ENCODE peak calls at places on chromosomes 6 and 20, in six cellular contexts. One of them, this sample, is unnamed.

GRCh38 chr6:84309336-84309735 is 81.9 kb upstream of the CEP162 start:
- DNase-seq in GM12878: no peak
- DNase-seq in GM23248: peak; percentile 1
- DNase-seq in spleen: no peak
- DNase-seq in SJSA1: no peak
- DNase-seq in lung: no peak
- DNase-seq in this sample: no peak

GRCh38 chr20:38747495-38748096 is 664 bp upstream of the ACTR5 start:
- DNase-seq in SJSA1: no peak
- DNase-seq in lung: no peak
- DNase-seq in GM12878: no peak
- DNase-seq in spleen: no peak
- DNase-seq in GM23248: peak; percentile 30
- DNase-seq in this sample: no peak

GRCh38 chr20:1204547-1204946 is 1.3 kb downstream of the C20orf202 start:
- DNase-seq in GM23248: no peak
- DNase-seq in SJSA1: no peak
- DNase-seq in spleen: no peak
- DNase-seq in lung: no peak
- DNase-seq in GM12878: no peak
- DNase-seq in this sample: no peak

GRCh38 chr6:125262026-125263013 is 39.4 kb downstream of the HDDC2 start:
- DNase-seq in spleen: no peak
- DNase-seq in lung: no peak
- DNase-seq in GM12878: no peak
- DNase-seq in GM23248: peak; percentile 59
- DNase-seq in SJSA1: peak; percentile 75
- DNase-seq in this sample: no peak

GRCh38 chr20:62080249-62080993 is 14.7 kb upstream of the TAF4 start:
- DNase-seq in GM12878: no peak
- DNase-seq in spleen: peak; percentile 18
- DNase-seq in GM23248: no peak
- DNase-seq in lung: no peak
- DNase-seq in SJSA1: no peak
- DNase-seq in this sample: no peak

GRCh38 chr6:119643866-119644265 is 294.3 kb upstream of the MAN1A1 start:
- DNase-seq in lung: no peak
- DNase-seq in GM12878: no peak
- DNase-seq in SJSA1: no peak
- DNase-seq in spleen: no peak
- DNase-seq in GM23248: no peak
- DNase-seq in this sample: no peak

GRCh38 chr6:152952866-152953509 is 29.9 kb downstream of the FBXO5 start:
- DNase-seq in SJSA1: no peak
- DNase-seq in GM23248: peak; percentile 74
- DNase-seq in lung: no peak
- DNase-seq in GM12878: no peak
- DNase-seq in spleen: no peak
- DNase-seq in this sample: peak; percentile 55

GRCh38 chr6:6191476-6191875 is 129.0 kb downstream of the F13A1 start:
- DNase-seq in lung: no peak
- DNase-seq in GM12878: no peak
- DNase-seq in GM23248: no peak
- DNase-seq in SJSA1: no peak
- DNase-seq in spleen: no peak
- DNase-seq in this sample: no peak

GRCh38 chr6:106692823-106693216 is 63.4 kb downstream of the QRSL1 start:
- DNase-seq in spleen: no peak
- DNase-seq in SJSA1: no peak
- DNase-seq in lung: no peak
- DNase-seq in GM23248: no peak
- DNase-seq in GM12878: no peak
- DNase-seq in this sample: no peak

GRCh38 chr20:48284837-48285236 is 499.6 kb upstream of the SULF2 start:
- DNase-seq in lung: no peak
- DNase-seq in spleen: no peak
- DNase-seq in SJSA1: no peak
- DNase-seq in GM23248: peak; percentile 14
- DNase-seq in GM12878: no peak
- DNase-seq in this sample: peak; percentile 59
- H3K4me3 ChIP-seq in lung: no peak overlapping the region
- H3K4me3 ChIP-seq in spleen: no peak overlapping the region
- H3K4me3 ChIP-seq in SJSA1: no peak overlapping the region
- H3K4me3 ChIP-seq in GM23248: no peak overlapping the region
- H3K4me3 ChIP-seq in GM12878: no peak overlapping the region
- H3K4me3 ChIP-seq in this sample: no peak overlapping the region

GRCh38 chr6:79810153-79810806 is 137.1 kb downstream of the ELOVL4 start:
- DNase-seq in spleen: no peak
- DNase-seq in lung: no peak
- DNase-seq in GM12878: no peak
- DNase-seq in GM23248: no peak
- DNase-seq in SJSA1: no peak
- DNase-seq in this sample: no peak

GRCh38 chr6:79808846-79809245 is 138.5 kb downstream of the ELOVL4 start:
- DNase-seq in SJSA1: no peak
- DNase-seq in GM23248: no peak
- DNase-seq in GM12878: no peak
- DNase-seq in lung: no peak
- DNase-seq in spleen: no peak
- DNase-seq in this sample: no peak

GRCh38 chr6:79812195-79812594 is 135.2 kb downstream of the ELOVL4 start:
- DNase-seq in GM23248: no peak
- DNase-seq in SJSA1: no peak
- DNase-seq in GM12878: no peak
- DNase-seq in lung: no peak
- DNase-seq in spleen: no peak
- DNase-seq in this sample: no peak

GRCh38 chr6:79813143-79813542 is 134.2 kb downstream of the ELOVL4 start:
- DNase-seq in lung: no peak
- DNase-seq in SJSA1: no peak
- DNase-seq in GM12878: no peak
- DNase-seq in GM23248: no peak
- DNase-seq in spleen: no peak
- DNase-seq in this sample: no peak

DNA sequence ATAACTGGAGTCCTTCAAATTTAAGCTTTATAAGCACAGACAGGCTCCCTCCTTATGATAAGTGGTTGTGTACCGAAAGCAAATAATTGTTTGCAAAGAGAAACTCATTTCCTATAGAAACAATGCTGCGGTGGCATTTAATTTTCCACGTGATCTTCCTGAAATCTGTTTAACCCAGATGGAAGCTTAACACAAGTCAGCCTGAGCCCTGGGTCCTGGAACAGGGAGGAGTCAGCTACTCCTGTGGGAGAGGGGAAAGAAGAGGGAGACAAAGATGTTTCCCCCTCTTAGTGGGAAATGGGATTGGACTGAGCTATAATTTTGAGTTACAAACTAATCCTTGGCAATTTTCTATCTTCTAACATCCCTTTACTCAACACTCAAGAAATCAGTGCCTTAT is 136.5 kb downstream of the ELOVL4 start:
- DNase-seq in SJSA1: no peak
- DNase-seq in GM12878: no peak
- DNase-seq in spleen: no peak
- DNase-seq in GM23248: no peak
- DNase-seq in lung: no peak
- DNase-seq in this sample: no peak
- H3K4me3 ChIP-seq in SJSA1: no peak overlapping the region
- H3K4me3 ChIP-seq in GM12878: no peak overlapping the region
- H3K4me3 ChIP-seq in spleen: no peak overlapping the region
- H3K4me3 ChIP-seq in GM23248: no peak overlapping the region
- H3K4me3 ChIP-seq in lung: no peak overlapping the region
- H3K4me3 ChIP-seq in this sample: no peak overlapping the region

GRCh38 chr6:38115633-38116022 is 296.1 kb downstream of the ZFAND3 start:
- DNase-seq in SJSA1: no peak
- DNase-seq in GM23248: no peak
- DNase-seq in lung: no peak
- DNase-seq in GM12878: no peak
- DNase-seq in spleen: no peak
- DNase-seq in this sample: no peak
- H3K4me3 ChIP-seq in SJSA1: no peak overlapping the region
- H3K4me3 ChIP-seq in GM23248: no peak overlapping the region
- H3K4me3 ChIP-seq in lung: no peak overlapping the region
- H3K4me3 ChIP-seq in GM12878: no peak overlapping the region
- H3K4me3 ChIP-seq in spleen: no peak overlapping the region
- H3K4me3 ChIP-seq in this sample: no peak overlapping the region

GRCh38 chr6:43055966-43056365 is 2.3 kb upstream of the CUL7 start:
- DNase-seq in spleen: no peak
- DNase-seq in SJSA1: no peak
- DNase-seq in GM23248: no peak
- DNase-seq in lung: no peak
- DNase-seq in GM12878: no peak
- DNase-seq in this sample: no peak

GRCh38 chr6:43053545-43054205 is at the start of gene CUL7:
- DNase-seq in SJSA1: peak; percentile 96
- DNase-seq in GM23248: peak; percentile 99
- DNase-seq in GM12878: peak; percentile 73
- DNase-seq in spleen: peak; percentile 98
- DNase-seq in lung: peak; percentile 93
- DNase-seq in this sample: peak; percentile 88

GRCh38 chr6:43052225-43052841 is 1.3 kb downstream of the CUL7 start:
- DNase-seq in spleen: no peak
- DNase-seq in GM12878: no peak
- DNase-seq in lung: no peak
- DNase-seq in GM23248: no peak
- DNase-seq in SJSA1: no peak
- DNase-seq in this sample: no peak

GRCh38 chr6:43052842-43053544 is 658 bp downstream of the CUL7 start:
- DNase-seq in GM12878: no peak
- DNase-seq in SJSA1: no peak
- DNase-seq in lung: no peak
- DNase-seq in GM23248: peak; percentile 67
- DNase-seq in spleen: no peak
- DNase-seq in this sample: no peak

DNA sequence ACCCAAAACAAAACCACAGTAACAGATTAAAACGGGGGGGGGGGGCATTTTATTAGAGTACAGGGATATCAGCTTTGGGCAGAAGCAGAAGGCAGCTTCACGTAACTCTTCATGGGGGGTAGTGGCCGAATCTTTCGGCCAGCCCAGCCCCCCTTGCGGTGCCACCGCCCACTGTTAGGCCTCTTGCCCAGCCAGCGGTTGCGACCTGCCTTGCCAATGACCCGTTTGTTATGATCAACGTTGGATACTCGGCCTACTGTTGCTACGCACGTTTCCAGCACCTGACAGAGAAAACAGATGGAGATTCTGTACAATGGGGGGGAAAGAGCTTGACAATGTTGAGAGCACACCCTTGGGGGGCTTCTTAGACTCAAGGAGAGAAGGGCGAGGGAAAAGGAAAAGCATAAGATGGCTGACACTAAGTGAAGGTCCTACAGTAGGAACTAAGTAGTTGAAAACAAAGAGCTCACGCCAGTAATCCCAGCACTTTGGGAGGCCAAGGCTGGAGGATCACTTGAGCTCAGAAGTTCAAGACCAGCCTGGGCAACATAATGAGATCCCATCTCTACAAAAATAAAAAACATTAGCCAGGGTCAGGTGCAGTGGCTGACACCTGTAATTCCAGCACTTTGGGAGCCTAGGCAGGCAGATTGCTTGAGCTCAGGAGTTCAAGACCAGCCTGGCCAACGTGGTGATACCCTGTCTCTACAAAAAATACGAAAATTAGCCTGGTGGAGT is 724 bp upstream of the CUL7 start:
- DNase-seq in GM23248: peak; percentile 21
- DNase-seq in GM12878: no peak
- DNase-seq in spleen: no peak
- DNase-seq in lung: no peak
- DNase-seq in SJSA1: no peak
- DNase-seq in this sample: no peak
- H3K4me3 ChIP-seq in GM23248: peak overlapping the region; percentile 93
- H3K4me3 ChIP-seq in GM12878: peak overlapping the region; percentile 91
- H3K4me3 ChIP-seq in spleen: peak overlapping the region; percentile 79
- H3K4me3 ChIP-seq in lung: no peak overlapping the region
- H3K4me3 ChIP-seq in SJSA1: peak overlapping the region; percentile 57
- H3K4me3 ChIP-seq in this sample: no peak overlapping the region

DNA sequence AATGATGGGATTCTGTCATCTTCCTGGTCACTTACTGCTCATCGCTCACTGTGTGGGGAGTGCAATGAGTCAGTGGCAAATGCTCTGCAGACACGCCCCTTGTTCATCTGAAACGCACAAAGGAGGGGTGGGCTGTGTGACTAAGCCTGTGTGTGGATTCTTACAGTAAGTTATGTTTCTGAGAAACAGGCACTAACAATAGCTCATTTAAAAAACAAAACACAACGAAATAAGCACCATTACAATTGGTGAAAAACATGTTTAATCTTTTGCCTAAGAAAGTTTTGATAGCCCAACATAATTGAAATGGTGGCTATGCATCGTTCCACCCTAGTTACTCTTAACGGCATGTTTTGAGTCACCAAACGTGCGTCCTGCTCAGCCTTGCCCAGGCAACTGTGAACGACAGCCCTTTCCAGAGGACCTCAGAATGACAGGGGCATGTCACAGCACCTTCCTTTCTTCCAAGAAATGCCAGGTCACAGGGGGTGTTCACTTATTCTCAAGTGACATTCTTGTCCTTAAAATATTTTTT is 118.4 kb upstream of the SGK1 start:
- DNase-seq in spleen: no peak
- DNase-seq in GM23248: peak; percentile 98
- DNase-seq in SJSA1: peak; percentile 95
- DNase-seq in lung: peak; percentile 47
- DNase-seq in GM12878: peak; percentile 57
- DNase-seq in this sample: peak; percentile 98
- H3K4me3 ChIP-seq in spleen: no peak overlapping the region
- H3K4me3 ChIP-seq in GM23248: peak overlapping the region; percentile 58
- H3K4me3 ChIP-seq in SJSA1: peak overlapping the region; percentile 18
- H3K4me3 ChIP-seq in lung: no peak overlapping the region
- H3K4me3 ChIP-seq in GM12878: peak overlapping the region; percentile 9
- H3K4me3 ChIP-seq in this sample: peak overlapping the region; percentile 9

GRCh38 chr6:166758136-166758704 is 131.2 kb upstream of the RPS6KA2 start:
- DNase-seq in GM12878: no peak
- DNase-seq in GM23248: no peak
- DNase-seq in spleen: no peak
- DNase-seq in SJSA1: no peak
- DNase-seq in lung: no peak
- DNase-seq in this sample: no peak
- H3K4me3 ChIP-seq in GM12878: no peak overlapping the region
- H3K4me3 ChIP-seq in GM23248: peak overlapping the region; percentile 51
- H3K4me3 ChIP-seq in spleen: no peak overlapping the region
- H3K4me3 ChIP-seq in SJSA1: no peak overlapping the region
- H3K4me3 ChIP-seq in lung: no peak overlapping the region
- H3K4me3 ChIP-seq in this sample: no peak overlapping the region

DNA sequence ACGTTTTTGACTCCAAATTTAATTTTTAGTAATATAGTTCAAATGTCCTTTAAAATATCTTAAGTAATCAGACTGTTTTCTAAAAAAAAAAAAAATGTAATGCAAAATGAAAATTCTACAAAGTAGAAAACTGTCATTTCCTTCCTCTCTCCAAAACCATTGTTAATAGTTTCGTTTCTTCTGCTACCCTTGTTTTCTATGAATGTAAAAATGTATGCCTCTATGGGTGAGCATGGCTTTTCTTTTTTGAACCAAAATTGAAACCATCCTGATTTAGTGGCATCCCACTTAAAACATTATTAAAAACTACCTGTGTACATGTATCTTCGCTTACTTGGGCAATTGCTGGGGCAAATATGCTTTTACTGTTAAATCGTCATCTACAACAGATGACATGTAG is 65.0 kb downstream of the UTRN start:
- DNase-seq in SJSA1: no peak
- DNase-seq in GM23248: no peak
- DNase-seq in spleen: no peak
- DNase-seq in lung: no peak
- DNase-seq in GM12878: no peak
- DNase-seq in this sample: no peak
- H3K4me3 ChIP-seq in SJSA1: no peak overlapping the region
- H3K4me3 ChIP-seq in GM23248: peak overlapping the region; percentile 10
- H3K4me3 ChIP-seq in spleen: peak overlapping the region; percentile 15
- H3K4me3 ChIP-seq in lung: no peak overlapping the region
- H3K4me3 ChIP-seq in GM12878: peak overlapping the region; percentile 60
- H3K4me3 ChIP-seq in this sample: no peak overlapping the region